ENCODE peak calls at places on chromosome 13, in seven cellular contexts. F is NCI-H1105 treated with DMSO at 0.1 percent for 48 hours, U is uterus, W is H9, S is COR-L47, G is esophagus squamous epithelium, Z is RPMI7951. E is an unnamed sample.
A peak's percentile ranks its signal among the peaks of the same experiment; 100 is the strongest.

GRCh38 chr13:102708991-102709390 is 14.1 kb upstream of the METTL21C start:
- DNase-seq in Z (no peak), U (no peak), S (no peak), F (no peak), W (no peak), G (no peak), E (no peak)

GRCh38 chr13:39370048-39370447 is 232.9 kb downstream of the LHFPL6 start:
- DNase-seq in W (no peak), S (no peak), Z (no peak), G (no peak), F (no peak), U (no peak), E (no peak)

GRCh38 chr13:28717170-28717569 is 1.6 kb downstream of the SLC46A3 start:
- DNase-seq in Z (no peak), G (no peak), W (no peak), F (no peak), U (no peak), S (no peak), E (no peak)

GRCh38 chr13:79604752-79605151 is 123.8 kb downstream of the NDFIP2 start:
- DNase-seq in F (peak; percentile 18), S (peak; percentile 4), G (no peak), U (no peak), W (no peak), Z (no peak), E (no peak)

GRCh38 chr13:47117268-47117667 is 220.4 kb upstream of the HTR2A start:
- DNase-seq in G (no peak), S (no peak), F (no peak), Z (peak; percentile 70), W (no peak), U (no peak), E (no peak)

GRCh38 chr13:95540848-95541247 is 11.7 kb upstream of the CLDN10 start:
- DNase-seq in G (no peak), U (no peak), Z (no peak), S (no peak), F (no peak), W (no peak), E (no peak)

GRCh38 chr13:41652735-41653361 is 195.5 kb downstream of the RGCC start:
- DNase-seq in Z (peak; percentile 47), G (no peak), U (peak; percentile 43), W (no peak), S (peak; percentile 32), F (peak; percentile 5), E (no peak)

GRCh38 chr13:46982856-46983582 is 86.2 kb upstream of the HTR2A start:
- DNase-seq in F (no peak), G (no peak), W (no peak), S (no peak), Z (no peak), U (no peak), E (no peak)

GRCh38 chr13:78404961-78405360 is 198.4 kb downstream of the POU4F1 start:
- DNase-seq in G (no peak), W (no peak), U (no peak), F (no peak), Z (no peak), S (no peak), E (no peak)

GRCh38 chr13:112204881-112205327 is 138.0 kb downstream of the SOX1 start:
- DNase-seq in U (no peak), Z (no peak), W (peak; percentile 69), F (no peak), G (no peak), S (no peak), E (peak; percentile 72)

GRCh38 chr13:108304170-108305068 is 34.9 kb downstream of the TNFSF13B start:
- DNase-seq in Z (no peak), F (no peak), S (no peak), W (no peak), U (no peak), G (no peak), E (no peak)

GRCh38 chr13:113009743-113010509 is 40.9 kb downstream of the MCF2L start:
- DNase-seq in U (no peak), S (peak; percentile 65), Z (peak; percentile 51), G (no peak), F (no peak), W (no peak), E (no peak)

GRCh38 chr13:77544365-77544764 is 8.9 kb downstream of the SCEL start:
- DNase-seq in Z (no peak), S (peak; percentile 19), G (no peak), F (peak; percentile 10), W (no peak), U (peak; percentile 42), E (no peak)

GRCh38 chr13:67230774-67231480 is 791 bp upstream of the PCDH9 start:
- DNase-seq in S (peak; percentile 63), G (no peak), F (peak; percentile 45), W (peak; percentile 61), Z (peak; percentile 50), U (peak; percentile 32), E (peak; percentile 69)

GRCh38 chr13:102097708-102098107 is 304.1 kb downstream of the FGF14 start:
- DNase-seq in G (no peak), W (no peak), U (no peak), S (no peak), Z (no peak), F (no peak), E (no peak)

GRCh38 chr13:78993792-78994191 is 334.8 kb upstream of the OBI1 start:
- DNase-seq in U (no peak), S (peak; percentile 59), Z (no peak), G (no peak), F (no peak), W (no peak), E (no peak)

GRCh38 chr13:48233886-48234488 is 981 bp downstream of the ITM2B start:
- DNase-seq in G (no peak), W (no peak), U (no peak), F (no peak), S (no peak), Z (peak; percentile 50), E (no peak)

GRCh38 chr13:42847891-42848663 is 66.7 kb downstream of the FAM216B start:
- DNase-seq in S (no peak), Z (peak; percentile 31), U (no peak), G (no peak), F (no peak), W (no peak), E (no peak)

GRCh38 chr13:25687622-25688225 is 315.9 kb downstream of the ATP8A2 start:
- DNase-seq in G (no peak), S (peak; percentile 62), W (no peak), Z (peak; percentile 18), F (peak; percentile 18), U (peak; percentile 15), E (no peak)

GRCh38 chr13:71866173-71867091 is 572 bp downstream of the DACH1 start:
- DNase-seq in F (peak; percentile 35), S (peak; percentile 24), G (no peak), W (peak; percentile 38), U (peak; percentile 12), Z (peak; percentile 5), E (peak; percentile 36)

GRCh38 chr13:30159446-30159839 is 147.9 kb downstream of the KATNAL1 start:
- DNase-seq in W (no peak), Z (peak; percentile 94), G (no peak), F (no peak), U (no peak), S (no peak), E (no peak)

GRCh38 chr13:37385248-37385647 is 213.3 kb downstream of the POSTN start:
- DNase-seq in U (no peak), W (no peak), S (no peak), F (no peak), Z (no peak), G (no peak), E (no peak)

E was measured in WTC11.